ENCODE peak calls at places on chromosomes 6 and 20, in seven cellular contexts. One of them, this sample, is unnamed.

GRCh38 chr20:24704899-24705298 is 235.5 kb downstream of the SYNDIG1 start:
- DNase-seq in left ventricle myocardium inferior: no peak
- DNase-seq in coronary artery: peak; percentile 29
- DNase-seq in kidney: no peak
- DNase-seq in colonic mucosa: no peak
- DNase-seq in uterus: no peak
- DNase-seq in AG04450: no peak
- DNase-seq in this sample: no peak

GRCh38 chr6:112279044-112279916 is 24.9 kb upstream of the LAMA4 start:
- DNase-seq in uterus: no peak
- DNase-seq in coronary artery: no peak
- DNase-seq in kidney: no peak
- DNase-seq in colonic mucosa: no peak
- DNase-seq in left ventricle myocardium inferior: no peak
- DNase-seq in AG04450: no peak
- DNase-seq in this sample: no peak

GRCh38 chr20:58202039-58202438 is 26.4 kb downstream of the ANKRD60 start:
- DNase-seq in colonic mucosa: no peak
- DNase-seq in AG04450: no peak
- DNase-seq in left ventricle myocardium inferior: no peak
- DNase-seq in kidney: no peak
- DNase-seq in uterus: no peak
- DNase-seq in coronary artery: no peak
- DNase-seq in this sample: no peak

GRCh38 chr6:24994812-24995211 is 59.1 kb upstream of the RIPOR2 start:
- DNase-seq in uterus: no peak
- DNase-seq in colonic mucosa: no peak
- DNase-seq in left ventricle myocardium inferior: no peak
- DNase-seq in coronary artery: no peak
- DNase-seq in AG04450: no peak
- DNase-seq in kidney: no peak
- DNase-seq in this sample: no peak

GRCh38 chr6:139029470-139030210 is 1.1 kb downstream of the ABRACL start:
- DNase-seq in colonic mucosa: peak; percentile 85
- DNase-seq in AG04450: peak; percentile 63
- DNase-seq in coronary artery: peak; percentile 79
- DNase-seq in left ventricle myocardium inferior: peak; percentile 64
- DNase-seq in uterus: peak; percentile 54
- DNase-seq in kidney: peak; percentile 89
- DNase-seq in this sample: peak; percentile 34

GRCh38 chr6:28600188-28600587 is 74.5 kb downstream of the GPX5 start:
- DNase-seq in left ventricle myocardium inferior: no peak
- DNase-seq in kidney: no peak
- DNase-seq in coronary artery: no peak
- DNase-seq in uterus: no peak
- DNase-seq in AG04450: no peak
- DNase-seq in colonic mucosa: no peak
- DNase-seq in this sample: no peak

GRCh38 chr6:80767808-80768207 is 661.3 kb downstream of the BCKDHB start:
- DNase-seq in uterus: peak; percentile 29
- DNase-seq in coronary artery: no peak
- DNase-seq in left ventricle myocardium inferior: peak; percentile 62
- DNase-seq in colonic mucosa: peak; percentile 52
- DNase-seq in kidney: peak; percentile 84
- DNase-seq in AG04450: peak; percentile 24
- DNase-seq in this sample: peak; percentile 30

GRCh38 chr6:130159876-130160415 is 62.8 kb downstream of the SAMD3 start:
- DNase-seq in kidney: no peak
- DNase-seq in left ventricle myocardium inferior: no peak
- DNase-seq in colonic mucosa: no peak
- DNase-seq in coronary artery: no peak
- DNase-seq in uterus: no peak
- DNase-seq in AG04450: no peak
- DNase-seq in this sample: no peak

GRCh38 chr20:19497064-19497463 is 261.0 kb upstream of the RIN2 start:
- DNase-seq in left ventricle myocardium inferior: no peak
- DNase-seq in uterus: no peak
- DNase-seq in colonic mucosa: no peak
- DNase-seq in AG04450: no peak
- DNase-seq in kidney: no peak
- DNase-seq in coronary artery: no peak
- DNase-seq in this sample: no peak

GRCh38 chr6:5401845-5402738 is 140.8 kb downstream of the FARS2 start:
- DNase-seq in colonic mucosa: no peak
- DNase-seq in kidney: no peak
- DNase-seq in AG04450: no peak
- DNase-seq in uterus: no peak
- DNase-seq in coronary artery: no peak
- DNase-seq in left ventricle myocardium inferior: no peak
- DNase-seq in this sample: no peak

GRCh38 chr6:83517500-83517899 is 5.2 kb downstream of the PRSS35 start:
- DNase-seq in AG04450: no peak
- DNase-seq in colonic mucosa: no peak
- DNase-seq in kidney: no peak
- DNase-seq in left ventricle myocardium inferior: no peak
- DNase-seq in coronary artery: no peak
- DNase-seq in uterus: no peak
- DNase-seq in this sample: no peak

GRCh38 chr6:78561015-78561414 is 306.3 kb upstream of the IRAK1BP1 start:
- DNase-seq in kidney: no peak
- DNase-seq in left ventricle myocardium inferior: no peak
- DNase-seq in uterus: no peak
- DNase-seq in AG04450: no peak
- DNase-seq in colonic mucosa: no peak
- DNase-seq in coronary artery: no peak
- DNase-seq in this sample: no peak

GRCh38 chr6:31750411-31751022 is 10.7 kb downstream of the MSH5 start:
- DNase-seq in uterus: no peak
- DNase-seq in kidney: peak; percentile 2
- DNase-seq in left ventricle myocardium inferior: no peak
- DNase-seq in colonic mucosa: no peak
- DNase-seq in coronary artery: no peak
- DNase-seq in AG04450: no peak
- DNase-seq in this sample: no peak

GRCh38 chr6:46893648-46894047 is 28.1 kb downstream of the ADGRF5 start:
- DNase-seq in AG04450: no peak
- DNase-seq in coronary artery: no peak
- DNase-seq in left ventricle myocardium inferior: no peak
- DNase-seq in kidney: no peak
- DNase-seq in uterus: no peak
- DNase-seq in colonic mucosa: no peak
- DNase-seq in this sample: no peak

GRCh38 chr6:7615611-7616383 is 25.8 kb downstream of the SNRNP48 start:
- DNase-seq in kidney: no peak
- DNase-seq in coronary artery: no peak
- DNase-seq in left ventricle myocardium inferior: no peak
- DNase-seq in colonic mucosa: peak; percentile 58
- DNase-seq in uterus: no peak
- DNase-seq in AG04450: no peak
- DNase-seq in this sample: no peak

GRCh38 chr6:68701159-68701558 is 66.1 kb downstream of the ADGRB3 start:
- DNase-seq in kidney: no peak
- DNase-seq in coronary artery: no peak
- DNase-seq in AG04450: no peak
- DNase-seq in uterus: no peak
- DNase-seq in colonic mucosa: no peak
- DNase-seq in left ventricle myocardium inferior: no peak
- DNase-seq in this sample: no peak

DNA sequence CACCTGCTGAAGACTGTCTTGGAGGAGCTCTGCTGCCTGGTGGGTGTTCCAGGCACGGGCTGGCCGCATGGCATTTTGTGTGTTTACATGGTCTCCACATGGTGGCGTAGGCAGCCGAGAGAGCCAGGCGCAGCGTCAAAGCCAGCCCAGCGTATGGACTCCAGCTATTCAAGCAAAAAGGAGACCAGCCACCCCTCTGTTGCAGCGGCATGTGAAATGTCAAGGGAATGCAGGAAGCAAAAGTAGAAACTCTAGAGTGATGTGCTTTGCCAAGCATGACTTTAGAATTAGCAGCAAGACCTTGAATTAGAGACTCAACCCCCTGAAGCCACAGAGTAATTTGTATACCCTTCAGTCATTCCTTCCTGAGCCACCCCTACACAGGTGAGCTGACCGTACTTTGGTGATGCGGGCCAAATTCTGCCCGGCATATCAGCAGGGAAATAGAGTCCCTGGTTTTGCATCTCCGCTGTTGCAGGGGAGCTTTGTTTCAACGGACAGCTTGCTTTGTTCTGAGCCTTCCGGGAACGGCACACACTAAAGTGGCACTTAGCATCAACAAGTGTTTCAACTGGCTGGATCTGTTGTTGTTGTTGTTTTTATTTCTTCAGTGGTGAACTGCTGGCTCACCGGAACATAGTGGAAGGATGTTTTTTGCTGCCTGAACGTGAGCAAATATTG is 48.5 kb downstream of the FNDC1 start:
- DNase-seq in AG04450: peak; percentile 3
- DNase-seq in left ventricle myocardium inferior: no peak
- DNase-seq in uterus: no peak
- DNase-seq in kidney: peak; percentile 83
- DNase-seq in colonic mucosa: no peak
- DNase-seq in coronary artery: no peak
- DNase-seq in this sample: no peak
- TF ChIP-seq CTCF in AG04450: peak; percentile 33
- TF ChIP-seq CTCF in left ventricle myocardium inferior: peak; percentile 48
- TF ChIP-seq CTCF in uterus: no peak
- TF ChIP-seq CTCF in kidney: peak; percentile 43
- TF ChIP-seq CTCF in colonic mucosa: no peak
- TF ChIP-seq CTCF in coronary artery: no peak
- TF ChIP-seq CTCF in this sample: no peak

GRCh38 chr6:128135325-128135724 is 234.5 kb upstream of the THEMIS start:
- DNase-seq in uterus: no peak
- DNase-seq in coronary artery: no peak
- DNase-seq in colonic mucosa: no peak
- DNase-seq in left ventricle myocardium inferior: no peak
- DNase-seq in AG04450: no peak
- DNase-seq in kidney: no peak
- DNase-seq in this sample: no peak

GRCh38 chr6:128131566-128131965 is 230.7 kb upstream of the THEMIS start:
- DNase-seq in left ventricle myocardium inferior: no peak
- DNase-seq in AG04450: no peak
- DNase-seq in uterus: no peak
- DNase-seq in kidney: no peak
- DNase-seq in coronary artery: no peak
- DNase-seq in colonic mucosa: no peak
- DNase-seq in this sample: no peak

GRCh38 chr6:128129679-128130078 is 228.8 kb upstream of the THEMIS start:
- DNase-seq in AG04450: no peak
- DNase-seq in left ventricle myocardium inferior: no peak
- DNase-seq in kidney: no peak
- DNase-seq in coronary artery: no peak
- DNase-seq in colonic mucosa: no peak
- DNase-seq in uterus: no peak
- DNase-seq in this sample: no peak

GRCh38 chr6:128127650-128128049 is 226.8 kb upstream of the THEMIS start:
- DNase-seq in uterus: no peak
- DNase-seq in AG04450: no peak
- DNase-seq in left ventricle myocardium inferior: no peak
- DNase-seq in colonic mucosa: no peak
- DNase-seq in kidney: no peak
- DNase-seq in coronary artery: no peak
- DNase-seq in this sample: no peak

GRCh38 chr6:128131036-128131435 is 230.2 kb upstream of the THEMIS start:
- DNase-seq in uterus: no peak
- DNase-seq in colonic mucosa: no peak
- DNase-seq in left ventricle myocardium inferior: no peak
- DNase-seq in kidney: no peak
- DNase-seq in coronary artery: no peak
- DNase-seq in AG04450: no peak
- DNase-seq in this sample: no peak
- H3K27ac ChIP-seq in uterus: no peak overlapping the region
- H3K27ac ChIP-seq in colonic mucosa: no peak overlapping the region
- H3K27ac ChIP-seq in left ventricle myocardium inferior: peak overlapping the region; percentile 49
- H3K27ac ChIP-seq in kidney: no peak overlapping the region
- H3K27ac ChIP-seq in coronary artery: no peak overlapping the region
- H3K27ac ChIP-seq in AG04450: no peak overlapping the region
- H3K27ac ChIP-seq in this sample: no peak overlapping the region

GRCh38 chr6:72739368-72739779 is 117.5 kb downstream of the KCNQ5 start:
- DNase-seq in kidney: no peak
- DNase-seq in coronary artery: no peak
- DNase-seq in colonic mucosa: no peak
- DNase-seq in left ventricle myocardium inferior: no peak
- DNase-seq in AG04450: no peak
- DNase-seq in uterus: no peak
- DNase-seq in this sample: no peak

GRCh38 chr6:72746276-72746675 is 124.4 kb downstream of the KCNQ5 start:
- DNase-seq in uterus: no peak
- DNase-seq in AG04450: no peak
- DNase-seq in left ventricle myocardium inferior: no peak
- DNase-seq in colonic mucosa: no peak
- DNase-seq in kidney: no peak
- DNase-seq in coronary artery: no peak
- DNase-seq in this sample: no peak

GRCh38 chr6:72741083-72741482 is 119.2 kb downstream of the KCNQ5 start:
- DNase-seq in colonic mucosa: no peak
- DNase-seq in uterus: no peak
- DNase-seq in coronary artery: no peak
- DNase-seq in kidney: no peak
- DNase-seq in AG04450: no peak
- DNase-seq in left ventricle myocardium inferior: no peak
- DNase-seq in this sample: no peak

GRCh38 chr6:72740135-72740534 is 118.3 kb downstream of the KCNQ5 start:
- DNase-seq in left ventricle myocardium inferior: no peak
- DNase-seq in uterus: no peak
- DNase-seq in colonic mucosa: no peak
- DNase-seq in coronary artery: no peak
- DNase-seq in kidney: no peak
- DNase-seq in AG04450: no peak
- DNase-seq in this sample: no peak

DNA sequence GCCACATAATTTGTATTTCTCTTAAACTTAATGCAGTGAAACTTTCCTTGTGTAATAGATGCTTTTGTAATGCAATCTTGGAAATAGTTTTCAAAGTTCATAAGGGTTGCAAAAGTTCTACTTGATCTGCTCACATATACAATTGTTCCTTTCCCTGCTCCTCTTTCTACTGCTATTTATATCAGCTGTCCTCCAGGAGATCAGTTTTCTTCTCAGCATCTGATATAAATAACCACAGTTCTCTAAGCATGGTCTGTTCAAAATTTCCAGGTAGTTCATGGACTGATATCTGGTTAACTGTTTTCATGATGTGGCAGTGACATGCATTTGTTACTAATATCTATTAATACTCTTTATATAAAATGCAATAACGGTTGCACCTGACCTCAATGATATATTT is 120.4 kb downstream of the KCNQ5 start:
- DNase-seq in left ventricle myocardium inferior: no peak
- DNase-seq in AG04450: no peak
- DNase-seq in uterus: no peak
- DNase-seq in kidney: no peak
- DNase-seq in coronary artery: no peak
- DNase-seq in colonic mucosa: no peak
- DNase-seq in this sample: no peak
- TF ChIP-seq CTCF in left ventricle myocardium inferior: no peak
- TF ChIP-seq CTCF in AG04450: no peak
- TF ChIP-seq CTCF in uterus: no peak
- TF ChIP-seq CTCF in kidney: no peak
- TF ChIP-seq CTCF in coronary artery: no peak
- TF ChIP-seq CTCF in colonic mucosa: no peak
- TF ChIP-seq CTCF in this sample: no peak

GRCh38 chr6:20789162-20789561 is 254.9 kb downstream of the CDKAL1 start:
- DNase-seq in kidney: no peak
- DNase-seq in uterus: no peak
- DNase-seq in colonic mucosa: no peak
- DNase-seq in left ventricle myocardium inferior: no peak
- DNase-seq in AG04450: peak; percentile 10
- DNase-seq in coronary artery: no peak
- DNase-seq in this sample: no peak
- H3K27ac ChIP-seq in kidney: no peak overlapping the region
- H3K27ac ChIP-seq in uterus: no peak overlapping the region
- H3K27ac ChIP-seq in colonic mucosa: no peak overlapping the region
- H3K27ac ChIP-seq in left ventricle myocardium inferior: no peak overlapping the region
- H3K27ac ChIP-seq in AG04450: no peak overlapping the region
- H3K27ac ChIP-seq in coronary artery: no peak overlapping the region
- H3K27ac ChIP-seq in this sample: no peak overlapping the region